ENCODE peak calls at places on chromosomes 5 and 9, in six cellular contexts. C, H, G, S, E and M are unnamed samples.

GRCh38 chr5:10364186-10364689 is 10.7 kb downstream of the MARCHF6 start:
- DNase-seq in G (no peak), C (no peak), S (no peak), H (no peak), E (no peak), M (no peak)

GRCh38 chr5:171420429-171421231 is 1.2 kb downstream of the FGF18 start:
- DNase-seq in S (peak), H (no peak), G (peak), E (no peak), C (peak), M (no peak)

GRCh38 chr5:108143581-108143980 is 238.3 kb downstream of the FBXL17 start:
- DNase-seq in G (peak), E (no peak), H (no peak), C (peak), S (no peak), M (peak)

GRCh38 chr5:129271309-129271708 is 176.8 kb downstream of the ISOC1 start:
- DNase-seq in E (peak), G (peak), S (peak), C (no peak), H (no peak), M (peak)

GRCh38 chr9:93306579-93307091 is 122.7 kb downstream of the WNK2 start:
- DNase-seq in C (no peak), S (peak), G (no peak), H (no peak), E (no peak), M (no peak)

GRCh38 chr5:80318212-80318611 is 1.6 kb upstream of the SPZ1 start:
- DNase-seq in C (peak), H (no peak), G (no peak), E (no peak), S (no peak), M (no peak)

GRCh38 chr9:101582593-101582992 is 12.2 kb downstream of the PPP3R2 start:
- DNase-seq in E (no peak), C (peak), S (no peak), G (peak), H (no peak), M (no peak)

GRCh38 chr9:132880311-132880661 is 1.6 kb downstream of the SPACA9 start:
- DNase-seq in S (no peak), H (no peak), E (no peak), C (no peak), G (no peak), M (peak)

GRCh38 chr5:119022773-119023172 is 34.4 kb upstream of the DTWD2 start:
- DNase-seq in G (no peak), H (no peak), E (no peak), C (no peak), S (no peak), M (no peak)

GRCh38 chr5:73693573-73694061 is 67.6 kb downstream of the ARHGEF28 start:
- DNase-seq in G (peak), C (peak), S (no peak), E (peak), H (no peak), M (no peak)

GRCh38 chr9:134678671-134679443 is 37.3 kb downstream of the COL5A1 start:
- DNase-seq in S (no peak), E (no peak), C (no peak), H (peak), G (no peak), M (no peak)

GRCh38 chr5:167303582-167303981 is 987.9 kb upstream of the WWC1 start:
- DNase-seq in G (no peak), H (no peak), C (no peak), S (peak), E (no peak), M (no peak)
- H3K14ac ChIP-seq in G (no peak), H (no peak), C (no peak), S (no peak), E (no peak), M (no peak)

DNA sequence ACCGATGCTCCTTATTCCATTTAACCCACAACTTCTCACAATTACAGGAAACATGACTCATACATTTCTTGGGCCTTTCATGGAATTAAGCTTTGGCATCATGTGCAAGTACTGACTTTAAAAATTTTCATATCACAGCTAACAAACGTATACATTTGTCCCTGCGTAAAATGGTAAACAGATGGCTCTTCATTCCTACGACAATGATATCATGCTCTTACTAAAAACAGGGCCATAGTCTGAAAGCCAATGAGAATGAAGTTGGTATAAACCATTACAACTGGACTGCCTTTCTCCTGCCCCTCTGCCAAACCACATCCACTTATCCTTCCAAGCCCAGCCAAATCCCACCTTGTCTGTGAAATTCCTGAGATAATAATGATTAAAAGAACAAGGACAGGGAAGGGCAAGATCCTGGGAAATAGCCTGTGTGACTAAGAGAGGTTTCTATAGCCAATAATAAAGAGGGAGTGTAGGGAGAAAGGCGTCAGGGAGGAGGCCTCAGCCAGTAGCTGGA is 44.9 kb upstream of the ZNF366 start:
- DNase-seq in E (no peak), G (peak), H (no peak), S (no peak), C (peak), M (no peak)
- H3K27ac ChIP-seq in E (no peak), G (no peak), H (no peak), S (no peak), C (peak), M (no peak)

DNA sequence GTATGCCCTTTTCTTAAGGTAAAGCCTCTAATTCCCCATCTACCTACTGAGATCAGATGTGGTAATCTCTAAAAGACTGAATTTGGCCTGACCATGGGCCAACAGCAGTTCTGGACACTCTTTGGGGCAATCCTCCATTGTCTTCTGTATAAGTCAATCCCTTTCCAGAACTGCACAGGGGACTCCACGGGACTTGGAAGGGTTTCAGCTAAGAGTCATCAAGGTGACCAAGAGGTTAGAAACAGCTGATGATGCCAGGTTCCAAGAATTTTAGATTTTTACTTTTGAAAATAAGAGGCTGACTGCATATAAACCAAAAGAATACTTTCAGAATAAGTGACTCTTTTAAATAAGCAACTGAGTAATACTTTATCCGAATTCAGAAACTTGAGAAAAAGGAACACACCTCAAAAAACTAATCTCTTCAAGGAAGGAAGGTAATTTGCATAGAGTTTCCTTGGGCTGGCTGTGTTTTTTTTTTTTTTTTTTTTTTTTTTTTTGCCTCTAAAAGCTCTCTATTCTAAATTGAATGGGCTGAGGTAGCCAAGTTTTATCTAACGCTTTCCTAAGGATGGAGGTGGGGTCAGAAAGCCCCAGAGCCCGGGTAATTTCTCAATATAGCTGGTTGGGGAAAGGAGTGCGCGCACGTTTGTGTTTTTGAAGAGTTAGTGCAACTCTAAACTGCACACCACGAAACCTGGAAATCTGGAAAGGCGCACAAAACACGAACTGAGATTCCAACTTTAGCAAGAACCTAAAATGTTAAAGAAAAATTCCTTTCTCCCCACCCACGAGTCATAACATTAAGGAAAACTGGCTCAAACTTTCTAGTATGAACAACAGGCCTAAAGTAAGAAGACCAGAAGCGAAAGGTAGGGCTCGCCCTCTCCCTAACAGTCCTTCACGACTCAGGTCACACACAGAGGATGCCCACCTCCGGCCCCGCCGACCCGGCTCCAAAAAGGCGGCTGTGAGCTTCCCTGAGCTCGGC is 1.3 kb downstream of the VCP start:
- DNase-seq in S (no peak), E (no peak), G (no peak), H (no peak), C (peak), M (no peak)
- H4K8ac ChIP-seq in S (no peak), E (peak), G (peak), H (no peak), C (peak), M (peak)

GRCh38 chr5:61330879-61331406 is 1.1 kb upstream of the ZSWIM6 start:
- DNase-seq in H (peak), E (no peak), S (peak), C (peak), G (peak), M (peak)
- H3K14ac ChIP-seq in H (peak), E (no peak), S (peak), C (peak), G (no peak), M (peak)

GRCh38 chr5:83096660-83097334 is 19.4 kb downstream of the XRCC4 start:
- DNase-seq in C (peak), E (no peak), H (no peak), G (peak), S (no peak), M (no peak)

GRCh38 chr5:83095163-83095972 is 18.0 kb downstream of the XRCC4 start:
- DNase-seq in C (no peak), E (no peak), S (no peak), H (no peak), G (no peak), M (no peak)

GRCh38 chr5:83093692-83094091 is 16.3 kb downstream of the XRCC4 start:
- DNase-seq in S (no peak), H (no peak), C (no peak), G (no peak), E (no peak), M (no peak)

GRCh38 chr5:83097582-83098265 is 20.4 kb downstream of the XRCC4 start:
- DNase-seq in H (no peak), G (peak), S (no peak), E (no peak), C (peak), M (no peak)

GRCh38 chr5:83095973-83096539 is 18.7 kb downstream of the XRCC4 start:
- DNase-seq in C (peak), S (no peak), H (no peak), E (no peak), G (peak), M (peak)
- H3K27ac ChIP-seq in C (no peak), S (no peak), H (no peak), E (no peak), G (no peak), M (peak)

DNA sequence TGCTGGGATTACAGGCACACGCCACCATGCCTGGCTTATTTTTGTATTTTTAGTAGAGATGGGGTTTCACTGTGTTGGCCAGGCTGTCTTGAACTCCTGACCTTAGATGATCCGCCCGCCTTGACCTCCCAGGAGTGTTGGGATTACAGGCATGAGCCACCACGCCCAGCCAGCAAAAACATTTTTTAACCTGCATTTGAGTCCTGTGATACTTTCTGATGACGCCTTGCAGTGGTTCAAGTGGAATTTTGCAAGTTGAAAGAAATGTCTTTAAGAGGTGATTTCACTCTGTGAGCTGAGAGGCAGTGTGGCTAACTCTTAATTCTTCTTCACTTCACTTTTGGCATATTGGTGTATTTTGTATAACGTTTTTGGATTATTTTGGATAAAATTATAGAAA is 9.1 kb downstream of the ANP32B start:
- DNase-seq in H (no peak), C (no peak), G (no peak), E (no peak), S (no peak), M (peak)
- H4K8ac ChIP-seq in H (no peak), C (no peak), G (no peak), E (no peak), S (no peak), M (no peak)

DNA sequence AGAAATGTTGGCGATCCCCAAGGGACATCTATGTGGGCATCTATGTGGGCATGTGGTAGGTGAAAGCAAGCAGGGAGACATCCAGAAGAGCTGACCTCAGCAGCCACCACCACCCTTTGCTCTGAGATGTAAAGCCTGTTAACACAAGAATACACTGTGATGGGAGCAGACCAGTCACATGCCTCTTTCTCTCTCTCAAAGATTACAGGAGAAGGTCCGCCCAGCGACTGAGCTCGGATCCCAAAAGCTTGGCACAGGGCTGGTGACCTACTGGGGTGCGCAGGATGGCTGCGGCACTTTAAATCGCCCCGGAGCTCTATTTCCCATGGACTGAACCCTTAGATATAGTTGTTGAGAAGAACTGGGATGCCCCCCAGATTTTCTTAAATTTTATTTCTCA is 37.8 kb upstream of the ICE1 start:
- DNase-seq in G (no peak), C (no peak), H (no peak), E (no peak), S (no peak), M (no peak)
- H3K14ac ChIP-seq in G (no peak), C (no peak), H (no peak), E (no peak), S (no peak), M (no peak)

GRCh38 chr9:76401176-76401575 is 7.0 kb upstream of the RFK start:
- DNase-seq in C (no peak), G (no peak), H (no peak), E (no peak), S (no peak), M (no peak)

GRCh38 chr9:76400534-76401096 is 6.4 kb upstream of the RFK start:
- DNase-seq in E (no peak), C (peak), S (no peak), H (no peak), G (no peak), M (peak)

GRCh38 chr9:76396597-76396996 is 2.4 kb upstream of the RFK start:
- DNase-seq in S (no peak), G (no peak), C (no peak), H (no peak), E (no peak), M (no peak)

GRCh38 chr9:76401580-76402354 is 7.5 kb upstream of the RFK start:
- DNase-seq in S (no peak), E (no peak), H (no peak), G (peak), C (peak), M (no peak)

DNA sequence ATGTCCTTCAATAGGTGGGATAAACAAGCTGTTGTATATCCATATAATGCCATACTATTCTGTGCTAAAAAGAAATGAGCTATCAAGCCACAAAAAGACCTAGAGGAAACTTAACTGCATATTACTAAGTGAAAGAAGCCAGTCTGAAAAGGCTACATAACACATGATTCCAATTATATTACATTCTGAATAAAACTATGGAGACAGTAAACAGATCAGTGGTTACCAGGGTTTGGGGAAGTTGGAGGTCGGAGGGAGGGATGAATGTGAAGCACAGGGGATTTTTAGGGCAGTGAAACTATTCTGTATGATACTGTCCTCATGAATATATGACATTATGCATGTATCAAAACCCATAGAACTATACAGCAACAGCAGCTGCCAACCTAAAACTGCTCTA is 5.6 kb upstream of the RFK start:
- DNase-seq in E (no peak), C (no peak), G (no peak), H (no peak), S (no peak), M (no peak)
- H3K27ac ChIP-seq in E (no peak), C (no peak), G (no peak), H (no peak), S (no peak), M (peak)